ENCODE peak calls at places on chromosomes 6 and 20, in eight cellular contexts. W is HCT116, S is spleen, N is K562, K is SK-N-SH, O is stomach, Z is GM23338, F is esophagus muscularis mucosa. P is an unnamed sample. For H3K4me1, the result is how much of the 10 kb centered on the place peaks cover.

GRCh38 chr6:108714774-108715414 is 133.3 kb upstream of the ARMC2 start:
- DNase-seq in K (no peak), O (no peak), F (no peak), S (no peak), W (no peak), Z (no peak), N (no peak), P (no peak)

GRCh38 chr20:22567944-22568871 is 16.2 kb downstream of the FOXA2 start:
- DNase-seq in S (no peak), K (no peak), W (no peak), F (no peak), Z (peak), O (peak), N (no peak), P (no peak)

GRCh38 chr20:17287503-17287902 is 60.7 kb downstream of the PCSK2 start:
- DNase-seq in F (no peak), W (no peak), O (no peak), Z (peak), K (no peak), N (no peak), S (no peak), P (no peak)

GRCh38 chr6:44820366-44821158 is 433.1 kb downstream of the CDC5L start:
- DNase-seq in K (no peak), S (no peak), N (no peak), W (no peak), O (no peak), Z (no peak), F (no peak), P (no peak)

GRCh38 chr6:118080547-118080946 is 173.5 kb downstream of the SLC35F1 start:
- DNase-seq in F (no peak), O (no peak), N (no peak), W (peak), S (no peak), K (peak), Z (peak), P (no peak)

GRCh38 chr20:7301807-7302206 is 534.3 kb downstream of the BMP2 start:
- DNase-seq in N (no peak), Z (peak), O (no peak), F (no peak), S (no peak), K (no peak), W (no peak), P (no peak)

GRCh38 chr6:47419621-47420020 is 58.0 kb upstream of the CD2AP start:
- DNase-seq in Z (no peak), F (no peak), O (no peak), K (no peak), S (no peak), N (no peak), W (no peak), P (no peak)

GRCh38 chr6:1363729-1364572 is 25.4 kb upstream of the FOXF2 start:
- DNase-seq in Z (peak), O (no peak), W (peak), K (no peak), S (no peak), N (no peak), F (no peak), P (no peak)

DNA sequence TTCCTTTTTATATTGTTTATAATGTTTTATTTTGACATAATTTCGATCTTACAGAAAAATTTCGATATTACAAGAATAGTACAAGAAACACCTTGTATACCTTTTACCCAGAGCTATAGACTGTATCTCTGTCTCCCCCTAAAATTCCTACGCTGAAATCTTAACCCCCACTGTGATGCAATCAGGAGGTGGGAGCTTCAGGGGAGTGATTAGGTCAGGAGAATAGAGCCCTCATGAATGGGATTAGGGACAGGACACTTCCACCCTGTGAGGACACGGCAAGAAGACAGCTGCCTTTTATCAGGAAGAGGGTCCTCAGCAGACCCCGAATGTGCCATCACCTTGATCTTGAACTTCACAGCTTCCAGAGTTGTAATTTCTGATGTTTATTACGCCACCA is 148.7 kb upstream of the C6orf118 start:
- DNase-seq in K (no peak), W (no peak), O (no peak), Z (no peak), S (no peak), F (no peak), N (no peak), P (no peak)
- H3K4me1 ChIP-seq in K (under half), W (under half), O (under half), Z (under half), S (under half), F (under half), N (under half), P (under half)

DNA sequence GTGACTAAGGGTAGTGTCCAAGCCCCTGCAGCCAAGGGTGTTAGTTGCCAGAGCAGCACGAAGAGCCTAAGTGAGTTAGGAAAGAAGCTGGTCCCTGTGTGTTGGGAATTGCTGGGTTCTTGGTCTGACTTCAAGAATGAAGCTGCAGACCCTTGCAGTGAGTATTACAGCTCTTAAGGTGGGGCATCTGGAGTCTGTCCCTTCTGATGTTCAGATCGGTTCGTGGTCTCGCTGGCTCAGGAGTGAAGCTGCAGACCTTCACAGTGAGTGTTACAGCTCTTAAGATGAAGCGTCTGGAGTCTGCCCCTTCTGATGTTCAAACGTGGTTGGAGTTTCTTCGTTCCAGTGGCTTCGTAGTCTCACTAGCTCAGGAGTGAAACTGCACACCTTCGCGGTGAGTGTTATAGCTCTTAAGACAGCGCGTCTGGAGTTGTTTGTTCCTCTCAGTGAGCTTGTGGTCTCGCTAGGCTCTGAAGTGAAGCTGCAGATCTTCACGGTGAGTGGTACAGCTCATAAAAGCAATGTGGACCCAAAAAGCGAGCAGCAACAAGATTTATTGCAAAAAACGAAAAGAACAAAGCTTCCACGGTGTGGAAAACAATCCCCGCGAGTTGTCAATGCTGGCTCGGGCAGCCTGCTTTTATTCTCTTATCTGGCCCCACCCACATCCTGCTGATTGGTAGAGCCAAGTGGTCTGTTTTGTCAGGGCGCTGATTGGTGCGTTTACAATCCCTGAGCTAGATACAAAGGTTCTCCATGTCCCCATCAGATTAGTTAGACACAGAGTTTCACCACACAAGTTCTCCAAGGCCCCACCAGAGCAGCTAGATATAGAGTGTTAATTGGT is 31.8 kb downstream of the PXDC1 start:
- DNase-seq in W (no peak), Z (no peak), S (peak), O (no peak), N (no peak), F (no peak), K (no peak), P (no peak)
- TF ChIP-seq POLR2AphosphoS5 in W (no peak), Z (no peak), S (no peak), O (no peak), N (no peak), F (no peak), K (no peak), P (no peak)

DNA sequence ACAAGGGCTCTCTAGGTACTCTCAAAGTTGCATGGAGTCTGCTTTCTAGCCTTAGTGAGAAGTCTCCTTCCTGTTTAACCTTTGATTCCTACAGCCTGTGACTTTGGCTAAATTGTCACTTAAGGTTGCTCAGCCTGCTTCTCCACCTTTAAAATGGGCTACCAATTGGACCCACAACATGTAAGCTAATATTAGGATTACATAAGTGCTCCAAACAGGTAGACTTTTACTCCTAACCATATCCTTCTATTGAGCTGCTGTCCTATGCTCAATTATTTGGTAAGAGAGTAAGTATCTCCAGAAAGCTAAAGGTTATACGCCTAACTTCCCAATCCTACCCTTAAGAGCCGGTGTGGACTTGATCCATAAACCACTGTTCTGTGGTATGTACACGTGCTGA is 2.9 kb downstream of the PCNA start:
- DNase-seq in O (no peak), N (no peak), Z (no peak), W (no peak), S (no peak), F (no peak), K (no peak), P (no peak)
- H3K4me1 ChIP-seq in O (under half), N (under half), Z (under half), W (under half), S (under half), F (under half), K (under half), P (under half)

GRCh38 chr6:12293931-12294800 is 4.0 kb downstream of the EDN1 start:
- DNase-seq in F (no peak), N (no peak), K (no peak), Z (no peak), S (no peak), W (no peak), O (no peak), P (peak)
- TF ChIP-seq POLR2AphosphoS5 in F (no peak), N (no peak), K (no peak), Z (no peak), S (no peak), W (no peak), O (no peak), P (no peak)

P was measured in breast epithelium.